ENCODE peak calls at places on chromosomes 11 and 22, in seven cellular contexts. T is A549, G is GM23338, K is lower lobe of right lung, O is spleen, S is neural progenitor cell, U is heart left ventricle. N is an unnamed sample.

GRCh38 chr22:42919199-42919598 is 62.1 kb upstream of the ARFGAP3 start:
- DNase-seq in T (peak; percentile 43), G (no peak), K (no peak), O (no peak), S (no peak), U (no peak), N (no peak)

GRCh38 chr11:2794419-2794795 is 91.2 kb downstream of the CDKN1C start:
- DNase-seq in T (no peak), G (no peak), K (peak; percentile 44), O (peak; percentile 38), S (no peak), U (peak; percentile 13), N (peak; percentile 9)

GRCh38 chr11:35554491-35555237 is 29.2 kb upstream of the PAMR1 start:
- DNase-seq in T (peak; percentile 13), G (peak; percentile 40), K (no peak), O (no peak), S (no peak), U (no peak), N (no peak)

GRCh38 chr11:11171285-11171684 is 181.8 kb downstream of the CSNK2A3 start:
- DNase-seq in T (no peak), G (no peak), K (no peak), O (no peak), S (no peak), U (no peak), N (no peak)

GRCh38 chr11:119673389-119674336 is 55.3 kb downstream of the NECTIN1 start:
- DNase-seq in T (no peak), G (no peak), K (no peak), O (peak; percentile 84), S (no peak), U (no peak), N (no peak)

GRCh38 chr22:37088750-37089408 is 20.6 kb downstream of the TMPRSS6 start:
- DNase-seq in T (no peak), G (no peak), K (no peak), O (no peak), S (no peak), U (no peak), N (no peak)

GRCh38 chr11:66855574-66856495 is 1.0 kb upstream of the LRFN4 start:
- DNase-seq in T (peak; percentile 93), G (peak; percentile 96), K (peak; percentile 96), O (peak; percentile 98), S (peak; percentile 99), U (peak; percentile 94), N (peak; percentile 94)

GRCh38 chr11:64224891-64225607 is 937 bp downstream of the TRPT1 start:
- DNase-seq in T (no peak), G (no peak), K (no peak), O (peak; percentile 84), S (peak; percentile 51), U (peak; percentile 25), N (no peak)

GRCh38 chr22:27452916-27453315 is 348.6 kb downstream of the MN1 start:
- DNase-seq in T (no peak), G (no peak), K (no peak), O (no peak), S (no peak), U (no peak), N (no peak)

GRCh38 chr11:107856981-107857517 is 1.5 kb downstream of the SLC35F2 start:
- DNase-seq in T (no peak), G (no peak), K (no peak), O (no peak), S (no peak), U (no peak), N (no peak)

GRCh38 chr11:75292943-75293342 is 52.4 kb downstream of the TPBGL start:
- DNase-seq in T (no peak), G (no peak), K (no peak), O (no peak), S (no peak), U (no peak), N (no peak)

GRCh38 chr11:128548655-128549255 is 38.6 kb downstream of the ETS1 start:
- DNase-seq in T (no peak), G (peak; percentile 60), K (peak; percentile 70), O (peak; percentile 91), S (peak; percentile 71), U (peak; percentile 84), N (peak; percentile 78)

GRCh38 chr11:64796047-64796756 is 6.8 kb downstream of the MAP4K2 start:
- DNase-seq in T (no peak), G (no peak), K (peak; percentile 29), O (peak; percentile 81), S (no peak), U (no peak), N (no peak)

GRCh38 chr11:56846631-56847400 is 98.3 kb upstream of the OR9G4 start:
- DNase-seq in T (no peak), G (no peak), K (no peak), O (no peak), S (no peak), U (no peak), N (no peak)

GRCh38 chr11:87306260-87306861 is 268.6 kb downstream of the TMEM135 start:
- DNase-seq in T (no peak), G (no peak), K (no peak), O (no peak), S (no peak), U (no peak), N (no peak)

GRCh38 chr11:113193077-113193476 is 121.3 kb upstream of the TTC12 start:
- DNase-seq in T (no peak), G (no peak), K (no peak), O (no peak), S (no peak), U (no peak), N (no peak)

GRCh38 chr11:132037961-132038360 is 667.5 kb downstream of the NTM start:
- DNase-seq in T (no peak), G (no peak), K (no peak), O (no peak), S (no peak), U (no peak), N (no peak)

GRCh38 chr11:129283141-129283540 is 91.0 kb upstream of the ARHGAP32 start:
- DNase-seq in T (no peak), G (peak; percentile 74), K (no peak), O (no peak), S (no peak), U (no peak), N (no peak)

DNA sequence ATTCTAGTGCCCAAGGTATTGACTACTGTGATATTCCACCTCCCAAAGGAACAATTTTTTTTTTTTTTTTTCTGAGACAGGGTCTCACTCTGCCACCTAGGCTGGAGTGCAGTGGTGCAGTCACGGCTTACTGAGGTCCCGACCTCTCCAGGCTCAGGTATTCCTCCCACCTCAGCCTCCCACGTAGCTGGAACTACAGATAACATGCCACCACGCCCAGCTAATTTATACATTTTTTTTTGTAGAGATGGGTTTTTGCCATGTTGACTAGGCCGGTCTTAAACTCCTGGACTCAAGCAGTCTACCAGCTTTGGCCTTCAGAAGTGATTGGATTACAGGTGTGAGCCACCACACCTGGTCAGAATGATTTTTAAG is 33.4 kb downstream of the MAML2 start:
- DNase-seq in T (no peak), G (no peak), K (no peak), O (no peak), S (no peak), U (no peak), N (no peak)
- H3K4me1 ChIP-seq in T (peaks cover 72% of the 10 kb centered on the region), G (peaks cover 54% of the 10 kb centered on the region), K (peaks cover 84% of the 10 kb centered on the region), O (peaks cover 49% of the 10 kb centered on the region), S (peaks cover 16% of the 10 kb centered on the region), U (peaks cover 9% of the 10 kb centered on the region), N (peaks cover 87% of the 10 kb centered on the region)

GRCh38 chr22:46027219-46028068 is 50.5 kb upstream of the WNT7B start:
- DNase-seq in T (no peak), G (peak; percentile 59), K (peak; percentile 80), O (peak; percentile 86), S (peak; percentile 44), U (peak; percentile 75), N (peak; percentile 74)
- TF ChIP-seq CTCF in T (no peak), G (no peak), K (peak; percentile 39), O (no peak), S (no peak), U (peak; percentile 57), N (peak; percentile 52)

GRCh38 chr11:85742873-85743275 is 56.9 kb upstream of the CCDC89 start:
- DNase-seq in T (no peak), G (no peak), K (no peak), O (no peak), S (no peak), U (no peak), N (no peak)
- H3K27ac ChIP-seq in T (no peak overlapping the region), G (no peak overlapping the region), K (peak overlapping the region; percentile 3), O (no peak overlapping the region), S (no peak overlapping the region), U (no peak overlapping the region), N (no peak overlapping the region)

GRCh38 chr22:23207786-23208325 is 27.5 kb downstream of the BCR start:
- DNase-seq in T (no peak), G (no peak), K (no peak), O (peak; percentile 72), S (no peak), U (no peak), N (no peak)
- H3K4me1 ChIP-seq in T (no peaks in the 10 kb centered on the region), G (peaks cover 6% of the 10 kb centered on the region), K (peaks cover 18% of the 10 kb centered on the region), O (peaks cover 43% of the 10 kb centered on the region), S (peaks cover 12% of the 10 kb centered on the region), U (no peaks in the 10 kb centered on the region), N (peaks cover 51% of the 10 kb centered on the region)

GRCh38 chr11:9203715-9204311 is 61.3 kb downstream of the DENND5A start:
- DNase-seq in T (no peak), G (peak; percentile 50), K (no peak), O (no peak), S (peak; percentile 47), U (no peak), N (no peak)
- TF ChIP-seq CTCF in T (no peak), G (peak; percentile 36), K (no peak), O (no peak), S (peak; percentile 44), U (peak; percentile 53), N (peak; percentile 54)

DNA sequence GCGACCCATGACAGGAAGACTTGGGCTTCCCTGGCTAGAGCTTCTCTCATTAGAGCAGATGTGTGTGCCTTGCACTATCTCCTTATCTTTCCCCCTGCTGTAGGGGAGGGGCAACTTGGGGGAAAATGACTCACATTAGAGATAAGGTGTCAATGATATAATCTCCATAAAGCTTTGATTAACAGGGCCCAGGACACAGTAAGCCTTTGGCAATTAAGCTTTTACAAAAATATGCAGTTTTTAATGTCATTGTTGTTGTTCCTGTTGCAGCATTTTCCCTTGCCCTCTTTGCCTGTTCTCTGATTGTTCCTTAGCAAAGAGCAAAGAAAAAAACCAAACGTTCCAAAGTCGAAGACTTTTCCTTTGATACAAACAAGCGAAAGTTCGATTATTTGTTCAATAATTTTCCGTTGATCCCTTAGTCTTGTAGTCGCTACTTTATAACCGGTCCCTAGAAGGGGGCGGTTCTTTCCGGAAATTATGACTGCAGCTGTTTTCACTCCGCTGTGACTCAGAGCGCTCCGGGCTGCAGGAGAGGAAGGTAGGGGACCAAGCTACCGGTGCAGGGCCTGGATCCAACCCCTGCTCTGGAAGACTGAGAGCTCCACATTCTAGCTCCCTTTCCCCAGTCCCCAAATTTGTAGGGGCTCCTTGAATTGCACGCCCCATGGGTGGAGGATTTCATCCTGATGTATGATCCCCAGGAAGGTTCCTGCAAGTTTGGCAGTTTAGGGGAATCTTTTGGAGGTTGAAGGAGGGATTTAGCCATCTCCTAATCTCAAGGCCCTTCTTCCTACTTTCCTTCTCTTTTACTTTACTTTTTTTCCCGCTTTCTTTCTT is at the start of gene VWA5A:
- DNase-seq in T (peak; percentile 15), G (peak; percentile 95), K (peak; percentile 80), O (peak; percentile 87), S (peak; percentile 76), U (peak; percentile 69), N (peak; percentile 53)
- H3K27ac ChIP-seq in T (no peak within 1 kb of the TSS), G (peak within 1 kb of the TSS; percentile 12), K (peak within 1 kb of the TSS; percentile 73), O (peak within 1 kb of the TSS; percentile 62), S (no peak within 1 kb of the TSS), U (peak within 1 kb of the TSS; percentile 54), N (peak within 1 kb of the TSS; percentile 48)

N was measured in left ventricle myocardium inferior.